ENCODE peak calls at places on chromosomes 13 and 19, in eight cellular contexts. Z is AG04450, G is tibial artery, C is Peyer's patch, D is brain microvascular endothelial cell, I is stomach, R is body of pancreas, K is esophagus squamous epithelium. B is an unnamed sample.

GRCh38 chr19:55581828-55582223 is 1.2 kb upstream of the ZNF579 start:
- DNase-seq in K (no peak), D (no peak), I (no peak), C (no peak), Z (no peak), R (no peak), G (no peak), B (no peak)

GRCh38 chr13:110942248-110942981 is 27.5 kb upstream of the ANKRD10 start:
- DNase-seq in Z (no peak), G (no peak), K (no peak), R (no peak), I (no peak), D (no peak), C (no peak), B (peak)

GRCh38 chr13:41465215-41465907 is 8.0 kb downstream of the RGCC start:
- DNase-seq in D (peak), K (peak), I (peak), Z (peak), C (no peak), G (peak), R (peak), B (peak)

GRCh38 chr13:68232351-68233130 is 1002.4 kb upstream of the PCDH9 start:
- DNase-seq in I (no peak), Z (no peak), R (no peak), C (no peak), K (no peak), D (peak), G (no peak), B (no peak)

GRCh38 chr13:22837980-22838615 is 342.7 kb upstream of the SGCG start:
- DNase-seq in G (no peak), K (no peak), I (no peak), C (no peak), R (no peak), D (no peak), Z (no peak), B (no peak)

GRCh38 chr13:109336730-109337129 is 449.7 kb downstream of the IRS2 start:
- DNase-seq in D (peak), I (no peak), K (no peak), Z (no peak), R (no peak), G (no peak), C (no peak), B (no peak)

GRCh38 chr13:48126944-48127814 is 32.3 kb upstream of the MED4 start:
- DNase-seq in C (no peak), I (peak), G (peak), R (peak), Z (no peak), D (peak), K (no peak), B (peak)

GRCh38 chr13:77702364-77702763 is 4.9 kb downstream of the SLAIN1 start:
- DNase-seq in C (no peak), K (no peak), G (no peak), Z (no peak), I (no peak), D (no peak), R (no peak), B (no peak)

GRCh38 chr19:44525721-44526430 is 3.6 kb downstream of the CEACAM20 start:
- DNase-seq in K (no peak), I (no peak), C (no peak), Z (no peak), D (no peak), R (no peak), G (no peak), B (no peak)

GRCh38 chr13:31765441-31765840 is 26.1 kb downstream of the RXFP2 start:
- DNase-seq in C (no peak), K (no peak), G (no peak), R (no peak), Z (peak), D (peak), I (no peak), B (no peak)

GRCh38 chr19:4768934-4769777 is 22.4 kb upstream of the FEM1A start:
- DNase-seq in Z (peak), C (peak), K (no peak), R (peak), I (peak), G (peak), D (peak), B (peak)

GRCh38 chr19:45079911-45080469 is 930 bp downstream of the GEMIN7 start:
- DNase-seq in G (no peak), D (no peak), Z (no peak), K (no peak), I (peak), C (peak), R (no peak), B (no peak)

GRCh38 chr19:46494936-46495788 is 505 bp downstream of the PNMA8B start:
- DNase-seq in C (no peak), G (no peak), K (no peak), D (no peak), R (no peak), Z (no peak), I (no peak), B (no peak)

GRCh38 chr19:46491975-46492682 is 3.5 kb downstream of the PNMA8B start:
- DNase-seq in I (no peak), D (no peak), G (no peak), Z (no peak), C (no peak), K (no peak), R (no peak), B (no peak)

GRCh38 chr19:46494115-46494935 is 1.3 kb downstream of the PNMA8B start:
- DNase-seq in K (no peak), Z (no peak), G (no peak), R (no peak), D (no peak), C (no peak), I (no peak), B (no peak)

GRCh38 chr19:46492841-46493235 is 2.8 kb downstream of the PNMA8B start:
- DNase-seq in I (no peak), Z (no peak), R (no peak), G (no peak), K (no peak), D (no peak), C (no peak), B (no peak)

DNA sequence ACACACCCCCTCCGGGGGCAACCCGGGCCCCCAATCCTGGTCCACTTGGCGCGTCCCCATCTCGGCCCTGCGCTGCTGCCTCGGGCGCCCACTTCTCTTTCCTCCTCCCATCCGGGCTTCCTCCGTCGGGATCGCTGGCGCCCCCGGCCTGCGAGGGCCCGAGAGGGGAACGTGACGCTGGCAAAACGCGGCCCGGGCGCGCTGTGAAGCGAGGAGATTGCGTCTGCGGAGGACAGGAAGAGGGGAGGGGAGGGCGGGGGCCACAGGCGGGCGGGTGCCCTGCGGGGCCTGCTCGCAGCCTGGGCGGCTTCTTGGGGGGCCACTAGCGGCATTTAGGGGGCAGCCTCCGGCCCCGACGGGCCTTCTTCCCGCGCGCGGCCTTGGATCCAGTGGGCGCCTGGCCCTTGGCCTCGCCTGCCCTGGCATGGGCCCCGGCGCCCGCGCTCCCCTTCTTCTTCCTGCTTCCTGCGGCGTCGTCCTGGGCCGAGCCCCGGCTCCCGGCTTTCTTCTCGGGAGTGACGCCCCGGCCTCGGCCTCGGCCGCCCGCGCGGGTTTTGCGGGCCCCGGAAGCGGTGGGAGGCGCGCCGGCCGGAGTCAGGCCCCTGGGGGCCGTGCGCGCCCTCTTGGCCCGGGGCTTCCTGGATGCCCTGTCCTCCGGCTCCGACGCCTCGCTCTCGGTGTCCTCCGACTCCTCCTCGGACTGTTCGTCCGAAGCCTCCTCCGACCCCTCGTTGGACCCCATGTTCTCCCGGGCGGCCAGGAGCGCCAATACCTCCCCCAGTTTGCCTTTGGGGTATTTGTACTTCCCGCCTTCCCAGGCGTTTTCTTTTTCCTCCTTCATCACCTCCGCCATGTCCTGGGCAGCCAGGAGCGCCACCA is 2.2 kb downstream of the PNMA8B start:
- DNase-seq in I (no peak), D (no peak), K (no peak), G (no peak), R (no peak), Z (no peak), C (no peak), B (no peak)
- H3K4me3 ChIP-seq in I (peak), D (peak), K (peak), G (peak), R (no peak), Z (no peak), C (peak), B (no peak)

GRCh38 chr19:1848399-1849131 is at the start of gene REXO1:
- DNase-seq in K (peak), C (peak), Z (peak), D (peak), G (peak), I (peak), R (peak), B (peak)

GRCh38 chr19:1847348-1847683 is 967 bp downstream of the REXO1 start:
- DNase-seq in K (no peak), D (peak), R (no peak), I (no peak), G (no peak), Z (no peak), C (no peak), B (no peak)

GRCh38 chr19:1849999-1850398 is 1.7 kb upstream of the REXO1 start:
- DNase-seq in Z (no peak), C (no peak), K (no peak), D (no peak), G (no peak), I (no peak), R (no peak), B (no peak)

GRCh38 chr19:1847684-1848398 is 442 bp downstream of the REXO1 start:
- DNase-seq in G (no peak), C (no peak), R (no peak), Z (no peak), K (no peak), D (peak), I (no peak), B (no peak)

GRCh38 chr19:1849132-1849474 is 820 bp upstream of the REXO1 start:
- DNase-seq in D (no peak), G (no peak), I (no peak), K (no peak), R (no peak), Z (no peak), C (no peak), B (no peak)
- H3K4me3 ChIP-seq in D (no peak), G (no peak), I (no peak), K (no peak), R (no peak), Z (no peak), C (no peak), B (peak)

DNA sequence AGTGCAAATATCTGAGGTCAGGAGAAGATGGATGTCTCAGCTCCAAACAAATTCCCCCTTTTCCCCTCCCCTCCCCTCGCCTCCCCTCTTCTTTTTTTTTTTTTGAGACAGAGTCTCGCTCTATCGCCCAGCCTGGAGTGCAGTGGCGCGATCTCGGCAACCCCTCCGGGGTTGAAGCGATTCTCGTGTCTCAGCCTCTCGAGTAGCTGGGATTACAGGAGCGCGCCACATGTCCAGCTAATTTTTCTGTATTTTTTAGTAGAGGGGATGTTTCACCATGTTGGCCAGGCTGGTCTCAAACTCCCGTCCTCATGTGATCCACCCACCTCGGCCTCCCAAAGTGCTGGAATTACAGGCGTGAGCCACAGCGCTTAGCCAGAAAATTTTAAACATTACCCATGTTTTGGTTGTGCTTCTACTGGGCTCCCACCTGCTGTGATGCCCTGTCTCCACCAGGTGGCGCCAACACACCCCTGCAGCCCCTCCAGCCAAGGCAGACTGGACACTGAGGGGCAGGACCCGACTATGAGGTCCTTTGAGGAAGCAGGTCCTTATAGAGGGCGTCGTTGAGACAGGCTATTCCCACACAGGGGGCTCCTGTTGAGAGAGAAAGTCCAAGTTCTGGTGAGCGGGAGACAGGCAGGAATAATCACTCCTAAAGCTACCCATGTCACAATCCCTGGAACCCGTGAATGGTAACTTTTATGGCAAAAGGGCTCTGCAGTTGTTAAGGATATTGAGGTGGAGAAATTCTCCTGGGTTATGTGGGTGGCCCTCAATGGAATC is 6.3 kb downstream of the ERICH4 start:
- DNase-seq in G (peak), I (peak), C (peak), D (peak), K (no peak), Z (peak), R (peak), B (peak)
- H3K4me3 ChIP-seq in G (peak), I (peak), C (peak), D (peak), K (peak), Z (peak), R (no peak), B (peak)

GRCh38 chr19:58399903-58400637 is 4.6 kb downstream of the RNF225 start:
- DNase-seq in Z (no peak), C (peak), G (no peak), K (no peak), R (no peak), D (no peak), I (no peak), B (no peak)
- H3K4me3 ChIP-seq in Z (peak), C (peak), G (peak), K (peak), R (no peak), D (peak), I (peak), B (no peak)

GRCh38 chr19:49564616-49565045 is 15.7 kb downstream of the NOSIP start:
- DNase-seq in K (no peak), R (no peak), G (no peak), Z (no peak), C (no peak), I (no peak), D (no peak), B (no peak)
- H3K4me3 ChIP-seq in K (no peak), R (no peak), G (no peak), Z (no peak), C (no peak), I (no peak), D (no peak), B (no peak)

GRCh38 chr19:38320969-38321339 is 1.3 kb downstream of the KCNK6 start:
- DNase-seq in I (no peak), R (no peak), C (no peak), Z (no peak), K (no peak), G (no peak), D (no peak), B (no peak)
- H3K4me3 ChIP-seq in I (peak), R (no peak), C (no peak), Z (no peak), K (peak), G (peak), D (no peak), B (no peak)

B was measured in GM12864.